ENCODE peak calls at places on chromosomes 1 and 21, in seven cellular contexts. One of them, this sample, is unnamed.

GRCh38 chr1:25598879-25599278 is 17.7 kb upstream of the MAN1C1 start:
- DNase-seq in HEK293T: no peak
- DNase-seq in stimulated activated CD8-positive, alpha-beta memory T cell treated with anti-CD3 and anti-CD28 coated beads, Interleukin-15, amount 100 ng/mL, for 24 hours: no peak
- DNase-seq in memory B cell: no peak
- DNase-seq in HT1080: no peak
- DNase-seq in amygdala: no peak
- DNase-seq in AG09319: no peak
- DNase-seq in this sample: no peak

GRCh38 chr1:212231372-212231771 is 53.8 kb upstream of the PPP2R5A start:
- DNase-seq in HEK293T: no peak
- DNase-seq in HT1080: no peak
- DNase-seq in stimulated activated CD8-positive, alpha-beta memory T cell treated with anti-CD3 and anti-CD28 coated beads, Interleukin-15, amount 100 ng/mL, for 24 hours: no peak
- DNase-seq in memory B cell: no peak
- DNase-seq in amygdala: no peak
- DNase-seq in AG09319: no peak
- DNase-seq in this sample: no peak

GRCh38 chr21:32499249-32500055 is 85.9 kb downstream of the TCP10L start:
- DNase-seq in AG09319: no peak
- DNase-seq in amygdala: peak
- DNase-seq in HEK293T: no peak
- DNase-seq in HT1080: peak
- DNase-seq in memory B cell: no peak
- DNase-seq in stimulated activated CD8-positive, alpha-beta memory T cell treated with anti-CD3 and anti-CD28 coated beads, Interleukin-15, amount 100 ng/mL, for 24 hours: no peak
- DNase-seq in this sample: peak

GRCh38 chr1:231508497-231508896 is 20.0 kb upstream of the TSNAX start:
- DNase-seq in HEK293T: no peak
- DNase-seq in amygdala: no peak
- DNase-seq in AG09319: no peak
- DNase-seq in HT1080: no peak
- DNase-seq in stimulated activated CD8-positive, alpha-beta memory T cell treated with anti-CD3 and anti-CD28 coated beads, Interleukin-15, amount 100 ng/mL, for 24 hours: no peak
- DNase-seq in memory B cell: no peak
- DNase-seq in this sample: peak

GRCh38 chr1:184982002-184982954 is 8.0 kb upstream of the NIBAN1 start:
- DNase-seq in AG09319: peak
- DNase-seq in stimulated activated CD8-positive, alpha-beta memory T cell treated with anti-CD3 and anti-CD28 coated beads, Interleukin-15, amount 100 ng/mL, for 24 hours: peak
- DNase-seq in memory B cell: peak
- DNase-seq in HT1080: peak
- DNase-seq in HEK293T: peak
- DNase-seq in amygdala: peak
- DNase-seq in this sample: peak

GRCh38 chr1:160451859-160452232 is 51.5 kb downstream of the VANGL2 start:
- DNase-seq in memory B cell: no peak
- DNase-seq in HT1080: no peak
- DNase-seq in stimulated activated CD8-positive, alpha-beta memory T cell treated with anti-CD3 and anti-CD28 coated beads, Interleukin-15, amount 100 ng/mL, for 24 hours: no peak
- DNase-seq in amygdala: no peak
- DNase-seq in AG09319: no peak
- DNase-seq in HEK293T: no peak
- DNase-seq in this sample: no peak

GRCh38 chr1:195981448-195982139 is 626.6 kb downstream of the KCNT2 start:
- DNase-seq in AG09319: no peak
- DNase-seq in HT1080: peak
- DNase-seq in HEK293T: no peak
- DNase-seq in stimulated activated CD8-positive, alpha-beta memory T cell treated with anti-CD3 and anti-CD28 coated beads, Interleukin-15, amount 100 ng/mL, for 24 hours: no peak
- DNase-seq in memory B cell: no peak
- DNase-seq in amygdala: no peak
- DNase-seq in this sample: no peak

GRCh38 chr1:24868016-24868875 is 61.8 kb downstream of the RUNX3 start:
- DNase-seq in memory B cell: no peak
- DNase-seq in stimulated activated CD8-positive, alpha-beta memory T cell treated with anti-CD3 and anti-CD28 coated beads, Interleukin-15, amount 100 ng/mL, for 24 hours: no peak
- DNase-seq in amygdala: no peak
- DNase-seq in HT1080: no peak
- DNase-seq in AG09319: no peak
- DNase-seq in HEK293T: no peak
- DNase-seq in this sample: no peak

GRCh38 chr1:167128261-167129227 is 34.7 kb downstream of the STYXL2 start:
- DNase-seq in stimulated activated CD8-positive, alpha-beta memory T cell treated with anti-CD3 and anti-CD28 coated beads, Interleukin-15, amount 100 ng/mL, for 24 hours: no peak
- DNase-seq in amygdala: no peak
- DNase-seq in HT1080: no peak
- DNase-seq in HEK293T: no peak
- DNase-seq in memory B cell: no peak
- DNase-seq in AG09319: no peak
- DNase-seq in this sample: peak

GRCh38 chr1:110063781-110064180 is 6.7 kb downstream of the ALX3 start:
- DNase-seq in amygdala: no peak
- DNase-seq in memory B cell: no peak
- DNase-seq in HT1080: no peak
- DNase-seq in stimulated activated CD8-positive, alpha-beta memory T cell treated with anti-CD3 and anti-CD28 coated beads, Interleukin-15, amount 100 ng/mL, for 24 hours: no peak
- DNase-seq in HEK293T: no peak
- DNase-seq in AG09319: no peak
- DNase-seq in this sample: no peak

GRCh38 chr1:216535751-216536150 is 112.5 kb upstream of the USH2A start:
- DNase-seq in stimulated activated CD8-positive, alpha-beta memory T cell treated with anti-CD3 and anti-CD28 coated beads, Interleukin-15, amount 100 ng/mL, for 24 hours: no peak
- DNase-seq in HEK293T: no peak
- DNase-seq in amygdala: no peak
- DNase-seq in memory B cell: no peak
- DNase-seq in HT1080: no peak
- DNase-seq in AG09319: no peak
- DNase-seq in this sample: no peak

This sample was measured in RPMI7951.